ENCODE peak calls at places on chromosomes 3 and 15, in four cellular contexts. H, O, M and J are unnamed samples.

GRCh38 chr3:143657391-143657790 is 190.9 kb downstream of the SLC9A9 start:
- DNase-seq in H (no peak), O (no peak), M (no peak), J (no peak)

GRCh38 chr3:114741066-114741465 is 406.0 kb downstream of the ZBTB20 start:
- DNase-seq in H (no peak), O (no peak), M (no peak), J (no peak)

GRCh38 chr3:77038928-77039605 is 832 bp upstream of the ROBO2 start:
- DNase-seq in H (no peak), O (no peak), M (no peak), J (no peak)

GRCh38 chr3:46537789-46538188 is 28.3 kb downstream of the LRRC2 start:
- DNase-seq in H (no peak), O (no peak), M (no peak), J (no peak)

GRCh38 chr3:51982352-51982837 is 940 bp upstream of the ACY1 start:
- DNase-seq in H (peak), O (peak), M (no peak), J (peak)

GRCh38 chr3:113606539-113607218 is 74.3 kb downstream of the SIDT1 start:
- DNase-seq in H (no peak), O (no peak), M (peak), J (no peak)

GRCh38 chr15:43911235-43911661 is 84.4 kb downstream of the WDR76 start:
- DNase-seq in H (no peak), O (no peak), M (no peak), J (no peak)

GRCh38 chr15:72141171-72142084 is 23.2 kb downstream of the SENP8 start:
- DNase-seq in H (no peak), O (peak), M (peak), J (no peak)

GRCh38 chr15:68325721-68326120 is 48.2 kb downstream of the FEM1B start:
- DNase-seq in H (no peak), O (no peak), M (no peak), J (no peak)

GRCh38 chr3:110731148-110731547 is 340.5 kb upstream of the NECTIN3 start:
- DNase-seq in H (no peak), O (no peak), M (no peak), J (no peak)

GRCh38 chr3:171770689-171771620 is 39.3 kb downstream of the PLD1 start:
- DNase-seq in H (no peak), O (peak), M (peak), J (peak)

GRCh38 chr3:128070898-128071591 is 18.8 kb downstream of the SEC61A1 start:
- DNase-seq in H (no peak), O (no peak), M (no peak), J (no peak)

GRCh38 chr15:93076217-93076616 is 12.8 kb downstream of the RGMA start:
- DNase-seq in H (no peak), O (no peak), M (no peak), J (no peak)

GRCh38 chr15:40217166-40217785 is 21.6 kb upstream of the PAK6 start:
- DNase-seq in H (peak), O (peak), M (peak), J (peak)

GRCh38 chr15:36810656-36811449 is 231.4 kb downstream of the CDIN1 start:
- DNase-seq in H (no peak), O (no peak), M (no peak), J (no peak)

GRCh38 chr3:135576786-135577185 is 388.7 kb upstream of the PPP2R3A start:
- DNase-seq in H (no peak), O (no peak), M (no peak), J (no peak)

GRCh38 chr3:136624894-136625815 is 127.0 kb downstream of the STAG1 start:
- DNase-seq in H (no peak), O (peak), M (peak), J (no peak)
- TF ChIP-seq GABPA in H (no peak), O (no peak), M (no peak), J (no peak)

DNA sequence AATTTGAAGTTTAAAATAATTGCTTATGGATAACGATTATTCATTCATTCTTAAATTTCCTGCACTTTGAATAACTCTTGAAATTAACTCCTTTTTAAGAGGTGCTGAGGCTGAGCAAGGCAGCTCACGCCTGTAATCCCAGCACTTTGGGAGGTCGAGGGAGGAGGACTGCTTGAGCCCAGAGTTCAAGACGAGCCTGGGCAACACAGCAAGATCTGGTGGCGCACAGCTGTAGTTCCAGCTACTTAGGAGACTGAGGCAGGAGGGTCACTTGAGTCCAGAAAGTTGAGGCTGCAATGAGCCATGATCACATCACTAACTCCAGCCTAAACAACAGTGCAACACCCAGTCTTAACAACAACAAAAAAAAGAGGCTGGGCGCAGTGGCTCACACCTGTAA is 8.0 kb downstream of the DCUN1D1 start:
- DNase-seq in H (no peak), O (no peak), M (no peak), J (no peak)
- H3K27ac ChIP-seq in H (no peak), O (no peak), M (no peak), J (no peak)

DNA sequence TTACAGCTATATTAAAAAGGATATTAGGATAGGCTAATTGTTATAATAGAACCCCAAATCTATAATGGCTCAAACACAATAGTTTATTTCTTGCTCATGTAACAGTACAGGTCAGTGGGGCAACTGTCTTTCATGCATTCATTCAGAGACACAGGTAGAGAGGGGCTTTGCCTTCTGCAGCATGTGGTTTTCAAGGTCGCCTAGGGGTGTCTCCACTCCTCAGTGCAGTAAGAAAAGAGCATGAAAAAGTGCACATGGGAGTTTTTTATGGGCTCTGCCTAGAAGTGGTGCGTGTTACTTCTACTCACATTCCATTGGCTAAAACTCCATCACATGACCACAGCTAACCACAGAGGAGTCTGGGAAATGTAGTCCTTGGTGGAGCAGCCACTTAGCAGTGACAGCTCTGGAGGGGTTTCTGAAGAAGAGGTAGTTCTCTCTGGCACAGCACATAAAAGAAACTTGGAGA is 1.8 kb downstream of the ZBTB38 start:
- DNase-seq in H (peak), O (peak), M (peak), J (peak)
- TF ChIP-seq CTCF in H (peak), O (peak), M (peak), J (no peak)

GRCh38 chr3:165729756-165730155 is 107.5 kb downstream of the BCHE start:
- DNase-seq in H (no peak), O (no peak), M (no peak), J (no peak)
- TF ChIP-seq GABPA in H (no peak), O (no peak), M (no peak), J (no peak)